ENCODE peak calls at places on chromosomes 11 and 22, in four cellular contexts. D, G, R and T are unnamed samples.

GRCh38 chr11:19955660-19956059 is 204.6 kb downstream of the DBX1 start:
- DNase-seq in G (no peak), R (no peak), D (no peak), T (no peak)

GRCh38 chr11:8913961-8914660 is 3.1 kb downstream of the AKIP1 start:
- DNase-seq in D (peak), G (peak), R (peak), T (no peak)

GRCh38 chr11:69550846-69551245 is 69.4 kb downstream of the LINC01488 start:
- DNase-seq in D (no peak), R (no peak), G (no peak), T (no peak)

GRCh38 chr22:45717787-45718186 is 46.2 kb downstream of the ATXN10 start:
- DNase-seq in G (peak), R (peak), D (no peak), T (no peak)

GRCh38 chr22:38967451-38968450 is 10.3 kb downstream of the APOBEC3A start:
- DNase-seq in G (no peak), R (no peak), D (peak), T (no peak)

GRCh38 chr11:120719348-120719747 is 207.8 kb downstream of the GRIK4 start:
- DNase-seq in G (no peak), D (no peak), R (peak), T (no peak)

GRCh38 chr22:48811885-48812284 is 1015.8 kb downstream of the BRD1 start:
- DNase-seq in D (no peak), R (no peak), G (no peak), T (no peak)

GRCh38 chr11:19680824-19681368 is 31.7 kb upstream of the NAV2 start:
- DNase-seq in D (no peak), R (peak), G (no peak), T (no peak)

GRCh38 chr11:70306586-70307033 is 36.1 kb downstream of the PPFIA1 start:
- DNase-seq in D (no peak), G (no peak), R (no peak), T (no peak)

GRCh38 chr11:21615871-21616270 is 577.0 kb upstream of the ANO5 start:
- DNase-seq in G (no peak), R (no peak), D (no peak), T (no peak)

GRCh38 chr11:69801513-69802335 is 17.5 kb downstream of the FGF3 start:
- DNase-seq in R (no peak), G (peak), D (peak), T (no peak)

GRCh38 chr11:13924801-13925327 is 37.7 kb upstream of the SPON1 start:
- DNase-seq in G (peak), D (no peak), R (no peak), T (no peak)

GRCh38 chr11:868802-869201 is 26.1 kb downstream of the TSPAN4 start:
- DNase-seq in R (no peak), D (no peak), G (no peak), T (no peak)

GRCh38 chr11:75562836-75563484 is 907 bp downstream of the SERPINH1 start:
- DNase-seq in G (peak), D (no peak), R (peak), T (no peak)

DNA sequence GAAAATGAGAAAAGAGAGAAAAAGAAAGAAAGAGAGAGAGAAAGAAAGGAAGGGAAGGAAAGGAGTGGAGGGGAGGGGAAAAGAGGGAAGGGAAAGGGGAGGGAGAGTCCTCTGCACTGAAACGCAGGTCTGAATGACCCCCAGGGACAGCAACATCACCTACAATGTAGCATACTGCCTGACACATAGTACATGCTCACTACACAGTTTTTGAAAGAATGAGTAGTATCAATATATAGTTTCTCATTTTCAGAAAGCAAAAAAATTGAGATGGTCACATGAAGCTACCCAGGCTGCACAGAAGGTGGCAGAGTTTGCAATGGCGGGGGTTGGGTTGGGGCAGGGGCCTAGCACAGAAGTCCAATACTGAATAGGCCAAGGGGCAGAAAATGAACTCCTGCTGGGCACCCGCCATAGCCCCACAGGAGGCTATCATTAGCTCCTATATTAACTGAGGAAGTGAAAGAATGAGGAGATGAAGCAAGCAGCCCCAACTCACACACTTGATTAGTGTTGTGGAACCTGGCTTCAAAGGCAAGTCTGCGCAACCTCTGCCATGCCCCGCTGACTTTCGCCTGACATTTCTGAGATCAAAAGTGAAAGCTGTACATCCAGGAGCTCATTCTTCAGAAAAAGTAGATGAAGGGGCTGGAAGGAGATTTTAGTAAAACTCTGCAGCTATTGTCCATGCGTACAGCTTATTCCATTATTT is 241.2 kb upstream of the SYN3 start:
- DNase-seq in D (peak), G (no peak), R (no peak), T (no peak)
- TF ChIP-seq CTCF in D (peak), G (no peak), R (no peak), T (no peak)

GRCh38 chr11:85694385-85694980 is 8.5 kb upstream of the CCDC89 start:
- DNase-seq in D (peak), G (peak), R (peak), T (no peak)
- TF ChIP-seq CTCF in D (peak), G (peak), R (peak), T (peak)

GRCh38 chr11:84261707-84262106 is 975.5 kb upstream of the CCDC90B start:
- DNase-seq in R (no peak), D (peak), G (no peak), T (no peak)
- TF ChIP-seq CTCF in R (no peak), D (peak), G (peak), T (no peak)

GRCh38 chr11:64804346-64805210 is 1.6 kb upstream of the MAP4K2 start:
- DNase-seq in D (no peak), R (no peak), G (no peak), T (no peak)
- TF ChIP-seq CTCF in D (peak), R (no peak), G (no peak), T (no peak)

GRCh38 chr11:36540998-36541397 is 26.8 kb upstream of the RAG1 start:
- DNase-seq in D (peak), G (peak), R (peak), T (no peak)
- TF ChIP-seq CTCF in D (peak), G (peak), R (peak), T (peak)

DNA sequence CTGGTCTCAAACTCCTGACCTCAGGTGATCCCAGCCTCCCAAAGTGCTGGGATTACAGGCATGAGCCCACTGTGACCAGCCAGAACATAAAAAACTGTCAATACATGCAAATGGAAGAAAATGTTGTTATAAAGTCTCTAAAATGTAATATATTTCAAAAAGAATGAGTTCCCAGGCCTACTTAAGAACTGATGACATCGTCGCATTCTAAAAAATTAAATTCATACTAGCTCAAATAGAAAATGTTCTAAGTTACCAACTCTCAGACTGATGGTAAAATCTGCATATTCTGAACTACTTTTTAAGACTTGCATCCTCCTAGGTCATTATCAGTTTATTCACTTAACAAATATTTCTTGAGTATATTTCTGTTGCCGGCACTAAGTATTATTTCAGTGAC is 163.3 kb downstream of the CADM1 start:
- DNase-seq in R (no peak), G (no peak), D (no peak), T (no peak)
- TF ChIP-seq CTCF in R (no peak), G (no peak), D (no peak), T (no peak)